ENCODE peak calls at places on chromosome 9, in ten cellular contexts. One of them, this sample, is unnamed.

GRCh38 chr9:115106642-115107041 is 11.3 kb downstream of the TNC start:
- DNase-seq in stomach: no peak
- DNase-seq in fibroblast of lung: peak; percentile 73
- DNase-seq in astrocyte: peak; percentile 67
- DNase-seq in prostate gland: no peak
- DNase-seq in heart left ventricle: no peak
- DNase-seq in CD8-positive, alpha-beta T cell: no peak
- DNase-seq in AG04450: no peak
- DNase-seq in cardiac muscle cell: no peak
- DNase-seq in pancreas: no peak
- DNase-seq in this sample: no peak

GRCh38 chr9:18821794-18822193 is 211.2 kb downstream of the SAXO1 start:
- DNase-seq in stomach: no peak
- DNase-seq in fibroblast of lung: peak; percentile 47
- DNase-seq in astrocyte: peak; percentile 32
- DNase-seq in prostate gland: no peak
- DNase-seq in heart left ventricle: no peak
- DNase-seq in CD8-positive, alpha-beta T cell: no peak
- DNase-seq in AG04450: no peak
- DNase-seq in cardiac muscle cell: no peak
- DNase-seq in pancreas: no peak
- DNase-seq in this sample: no peak

GRCh38 chr9:81113408-81114124 is 575.8 kb downstream of the TLE1 start:
- DNase-seq in stomach: no peak
- DNase-seq in fibroblast of lung: peak; percentile 46
- DNase-seq in astrocyte: peak; percentile 46
- DNase-seq in prostate gland: no peak
- DNase-seq in heart left ventricle: no peak
- DNase-seq in CD8-positive, alpha-beta T cell: no peak
- DNase-seq in AG04450: no peak
- DNase-seq in cardiac muscle cell: no peak
- DNase-seq in pancreas: no peak
- DNase-seq in this sample: peak; percentile 84

GRCh38 chr9:76610009-76610352 is 151.0 kb downstream of the GCNT1 start:
- DNase-seq in stomach: peak; percentile 46
- DNase-seq in fibroblast of lung: peak; percentile 51
- DNase-seq in astrocyte: peak; percentile 40
- DNase-seq in prostate gland: no peak
- DNase-seq in heart left ventricle: peak; percentile 69
- DNase-seq in CD8-positive, alpha-beta T cell: no peak
- DNase-seq in AG04450: no peak
- DNase-seq in cardiac muscle cell: peak; percentile 93
- DNase-seq in pancreas: peak; percentile 25
- DNase-seq in this sample: peak; percentile 13

GRCh38 chr9:89484475-89485404 is 13.2 kb downstream of the SEMA4D start:
- DNase-seq in stomach: no peak
- DNase-seq in fibroblast of lung: no peak
- DNase-seq in astrocyte: no peak
- DNase-seq in prostate gland: no peak
- DNase-seq in heart left ventricle: no peak
- DNase-seq in CD8-positive, alpha-beta T cell: no peak
- DNase-seq in AG04450: no peak
- DNase-seq in cardiac muscle cell: no peak
- DNase-seq in pancreas: no peak
- DNase-seq in this sample: no peak

GRCh38 chr9:109910616-109911568 is 130.9 kb downstream of the PALM2AKAP2 start:
- DNase-seq in stomach: no peak
- DNase-seq in fibroblast of lung: peak; percentile 82
- DNase-seq in astrocyte: peak; percentile 75
- DNase-seq in prostate gland: no peak
- DNase-seq in heart left ventricle: peak; percentile 42
- DNase-seq in CD8-positive, alpha-beta T cell: no peak
- DNase-seq in AG04450: peak; percentile 63
- DNase-seq in cardiac muscle cell: peak; percentile 67
- DNase-seq in pancreas: no peak
- DNase-seq in this sample: no peak

GRCh38 chr9:98300611-98301010 is 45.2 kb upstream of the TBC1D2 start:
- DNase-seq in stomach: no peak
- DNase-seq in fibroblast of lung: no peak
- DNase-seq in astrocyte: no peak
- DNase-seq in prostate gland: no peak
- DNase-seq in heart left ventricle: no peak
- DNase-seq in CD8-positive, alpha-beta T cell: no peak
- DNase-seq in AG04450: no peak
- DNase-seq in cardiac muscle cell: no peak
- DNase-seq in pancreas: no peak
- DNase-seq in this sample: no peak

GRCh38 chr9:127163409-127163808 is 41.0 kb upstream of the ANGPTL2 start:
- DNase-seq in stomach: no peak
- DNase-seq in fibroblast of lung: peak; percentile 82
- DNase-seq in astrocyte: peak; percentile 73
- DNase-seq in prostate gland: no peak
- DNase-seq in heart left ventricle: peak; percentile 63
- DNase-seq in CD8-positive, alpha-beta T cell: no peak
- DNase-seq in AG04450: no peak
- DNase-seq in cardiac muscle cell: peak; percentile 77
- DNase-seq in pancreas: no peak
- DNase-seq in this sample: peak; percentile 49

GRCh38 chr9:16612627-16613026 is 257.8 kb downstream of the BNC2 start:
- DNase-seq in stomach: no peak
- DNase-seq in fibroblast of lung: peak; percentile 75
- DNase-seq in astrocyte: peak; percentile 68
- DNase-seq in prostate gland: no peak
- DNase-seq in heart left ventricle: no peak
- DNase-seq in CD8-positive, alpha-beta T cell: no peak
- DNase-seq in AG04450: no peak
- DNase-seq in cardiac muscle cell: no peak
- DNase-seq in pancreas: no peak
- DNase-seq in this sample: no peak

GRCh38 chr9:131804826-131805225 is 65.0 kb upstream of the RAPGEF1 start:
- DNase-seq in stomach: no peak
- DNase-seq in fibroblast of lung: no peak
- DNase-seq in astrocyte: no peak
- DNase-seq in prostate gland: no peak
- DNase-seq in heart left ventricle: no peak
- DNase-seq in CD8-positive, alpha-beta T cell: no peak
- DNase-seq in AG04450: no peak
- DNase-seq in cardiac muscle cell: no peak
- DNase-seq in pancreas: no peak
- DNase-seq in this sample: no peak

DNA sequence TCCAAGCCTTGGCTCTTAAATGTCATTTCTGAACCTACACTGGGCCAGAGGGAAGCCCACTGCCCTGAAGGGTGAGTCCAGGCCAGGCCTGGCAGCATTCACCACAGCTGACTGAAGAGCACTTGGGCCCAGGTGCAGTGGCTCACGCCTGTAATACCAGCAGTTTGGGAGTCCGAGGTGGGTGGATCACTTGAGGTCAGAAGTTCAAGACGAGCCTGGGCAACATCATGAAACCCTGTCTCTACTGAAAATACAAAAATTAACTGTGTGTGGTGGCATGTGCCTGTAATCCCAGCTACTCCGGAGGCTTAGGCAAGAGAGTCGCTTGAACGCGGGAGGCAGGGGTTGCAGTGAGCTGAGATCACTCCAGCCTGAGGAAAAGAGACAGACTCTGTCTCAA is 5.1 kb downstream of the CCIN start:
- DNase-seq in stomach: no peak
- DNase-seq in fibroblast of lung: no peak
- DNase-seq in astrocyte: no peak
- DNase-seq in prostate gland: no peak
- DNase-seq in heart left ventricle: no peak
- DNase-seq in CD8-positive, alpha-beta T cell: no peak
- DNase-seq in AG04450: no peak
- DNase-seq in cardiac muscle cell: no peak
- DNase-seq in pancreas: no peak
- DNase-seq in this sample: no peak
- H3K27ac ChIP-seq in stomach: no peak overlapping the region
- H3K27ac ChIP-seq in fibroblast of lung: no peak overlapping the region
- H3K27ac ChIP-seq in astrocyte: no peak overlapping the region
- H3K27ac ChIP-seq in prostate gland: no peak overlapping the region
- H3K27ac ChIP-seq in heart left ventricle: no peak overlapping the region
- H3K27ac ChIP-seq in CD8-positive, alpha-beta T cell: no peak overlapping the region
- H3K27ac ChIP-seq in AG04450: no peak overlapping the region
- H3K27ac ChIP-seq in cardiac muscle cell: no peak overlapping the region
- H3K27ac ChIP-seq in pancreas: no peak overlapping the region
- H3K27ac ChIP-seq in this sample: no peak overlapping the region

DNA sequence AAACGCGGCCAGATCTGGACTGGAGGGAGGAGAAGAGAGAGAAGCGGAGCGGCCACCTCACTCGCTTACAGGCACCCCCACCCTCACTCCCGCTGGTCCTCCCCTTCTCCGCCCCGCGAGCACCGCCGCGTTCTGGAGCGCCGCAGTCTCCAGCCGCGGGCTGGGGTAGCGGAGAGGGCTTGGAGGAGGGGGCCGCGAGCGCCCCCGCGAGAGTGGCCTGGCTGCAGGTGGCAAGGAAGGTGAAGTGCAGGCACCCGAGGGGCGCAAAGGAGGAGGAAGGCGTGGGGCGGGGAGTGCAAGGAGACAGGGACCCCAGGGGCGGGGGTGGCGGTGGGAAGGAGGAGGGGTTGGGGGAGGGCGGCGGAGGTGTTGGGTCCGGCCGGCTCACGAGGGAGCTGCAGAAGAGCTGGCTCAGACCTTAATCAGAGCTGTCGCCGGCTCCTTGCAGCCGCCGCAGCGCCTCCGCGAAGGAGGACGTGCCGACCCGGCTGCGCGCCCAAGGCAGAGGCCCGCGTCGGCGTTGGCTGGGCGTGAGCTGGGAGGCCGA is at the start of gene DMRT3:
- DNase-seq in stomach: no peak
- DNase-seq in fibroblast of lung: no peak
- DNase-seq in astrocyte: no peak
- DNase-seq in prostate gland: no peak
- DNase-seq in heart left ventricle: no peak
- DNase-seq in CD8-positive, alpha-beta T cell: no peak
- DNase-seq in AG04450: no peak
- DNase-seq in cardiac muscle cell: no peak
- DNase-seq in pancreas: no peak
- DNase-seq in this sample: no peak
- H3K9me3 ChIP-seq in stomach: no peaks in the 10 kb centered on the region
- H3K9me3 ChIP-seq in fibroblast of lung: no peaks in the 10 kb centered on the region
- H3K9me3 ChIP-seq in astrocyte: peaks cover 3% of the 10 kb centered on the region
- H3K9me3 ChIP-seq in prostate gland: no peaks in the 10 kb centered on the region
- H3K9me3 ChIP-seq in heart left ventricle: no peaks in the 10 kb centered on the region
- H3K9me3 ChIP-seq in CD8-positive, alpha-beta T cell: no peaks in the 10 kb centered on the region
- H3K9me3 ChIP-seq in AG04450: peaks cover 15% of the 10 kb centered on the region
- H3K9me3 ChIP-seq in cardiac muscle cell: no peaks in the 10 kb centered on the region
- H3K9me3 ChIP-seq in pancreas: no peaks in the 10 kb centered on the region
- H3K9me3 ChIP-seq in this sample: no peaks in the 10 kb centered on the region

GRCh38 chr9:130687615-130688014 is 6.0 kb upstream of the EXOSC2 start:
- DNase-seq in stomach: no peak
- DNase-seq in fibroblast of lung: no peak
- DNase-seq in astrocyte: no peak
- DNase-seq in prostate gland: no peak
- DNase-seq in heart left ventricle: no peak
- DNase-seq in CD8-positive, alpha-beta T cell: no peak
- DNase-seq in AG04450: no peak
- DNase-seq in cardiac muscle cell: no peak
- DNase-seq in pancreas: no peak
- DNase-seq in this sample: no peak

GRCh38 chr9:130689937-130690700 is 3.5 kb upstream of the EXOSC2 start:
- DNase-seq in stomach: peak; percentile 87
- DNase-seq in fibroblast of lung: peak; percentile 97
- DNase-seq in astrocyte: peak; percentile 97
- DNase-seq in prostate gland: peak; percentile 90
- DNase-seq in heart left ventricle: peak; percentile 49
- DNase-seq in CD8-positive, alpha-beta T cell: no peak
- DNase-seq in AG04450: peak; percentile 90
- DNase-seq in cardiac muscle cell: peak; percentile 96
- DNase-seq in pancreas: peak; percentile 82
- DNase-seq in this sample: peak; percentile 93

GRCh38 chr9:130688070-130688469 is 5.5 kb upstream of the EXOSC2 start:
- DNase-seq in stomach: no peak
- DNase-seq in fibroblast of lung: no peak
- DNase-seq in astrocyte: no peak
- DNase-seq in prostate gland: no peak
- DNase-seq in heart left ventricle: no peak
- DNase-seq in CD8-positive, alpha-beta T cell: no peak
- DNase-seq in AG04450: no peak
- DNase-seq in cardiac muscle cell: no peak
- DNase-seq in pancreas: no peak
- DNase-seq in this sample: no peak

GRCh38 chr9:130692365-130692764 is 1.2 kb upstream of the EXOSC2 start:
- DNase-seq in stomach: no peak
- DNase-seq in fibroblast of lung: peak; percentile 53
- DNase-seq in astrocyte: no peak
- DNase-seq in prostate gland: no peak
- DNase-seq in heart left ventricle: peak; percentile 49
- DNase-seq in CD8-positive, alpha-beta T cell: no peak
- DNase-seq in AG04450: no peak
- DNase-seq in cardiac muscle cell: no peak
- DNase-seq in pancreas: no peak
- DNase-seq in this sample: no peak

DNA sequence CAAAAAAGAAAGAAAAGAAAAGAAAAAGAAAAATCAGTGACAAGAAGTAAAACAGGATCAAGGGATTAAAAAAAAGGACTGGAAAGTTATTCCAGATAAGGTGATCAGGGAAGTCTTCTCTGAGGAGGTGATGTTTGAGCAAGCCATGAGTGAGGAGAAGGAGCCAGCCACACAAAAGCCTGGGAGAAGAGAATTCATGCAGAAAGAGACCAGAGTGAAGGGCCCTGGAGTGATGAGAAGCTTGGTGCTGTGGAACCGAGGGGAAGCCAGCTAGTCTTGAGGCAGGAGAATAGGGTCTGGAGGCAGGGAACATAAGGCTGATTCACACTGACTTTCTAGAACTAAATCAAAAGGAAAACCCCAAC is 4.0 kb upstream of the EXOSC2 start:
- DNase-seq in stomach: no peak
- DNase-seq in fibroblast of lung: no peak
- DNase-seq in astrocyte: no peak
- DNase-seq in prostate gland: no peak
- DNase-seq in heart left ventricle: no peak
- DNase-seq in CD8-positive, alpha-beta T cell: no peak
- DNase-seq in AG04450: no peak
- DNase-seq in cardiac muscle cell: no peak
- DNase-seq in pancreas: no peak
- DNase-seq in this sample: no peak
- H3K4me3 ChIP-seq in stomach: peak overlapping the region; percentile 48
- H3K4me3 ChIP-seq in fibroblast of lung: peak overlapping the region; percentile 66
- H3K4me3 ChIP-seq in astrocyte: peak overlapping the region; percentile 52
- H3K4me3 ChIP-seq in prostate gland: peak overlapping the region; percentile 26
- H3K4me3 ChIP-seq in heart left ventricle: no peak overlapping the region
- H3K4me3 ChIP-seq in CD8-positive, alpha-beta T cell: no peak overlapping the region
- H3K4me3 ChIP-seq in AG04450: peak overlapping the region; percentile 42
- H3K4me3 ChIP-seq in cardiac muscle cell: no peak overlapping the region
- H3K4me3 ChIP-seq in pancreas: no peak overlapping the region
- H3K4me3 ChIP-seq in this sample: peak overlapping the region; percentile 54

DNA sequence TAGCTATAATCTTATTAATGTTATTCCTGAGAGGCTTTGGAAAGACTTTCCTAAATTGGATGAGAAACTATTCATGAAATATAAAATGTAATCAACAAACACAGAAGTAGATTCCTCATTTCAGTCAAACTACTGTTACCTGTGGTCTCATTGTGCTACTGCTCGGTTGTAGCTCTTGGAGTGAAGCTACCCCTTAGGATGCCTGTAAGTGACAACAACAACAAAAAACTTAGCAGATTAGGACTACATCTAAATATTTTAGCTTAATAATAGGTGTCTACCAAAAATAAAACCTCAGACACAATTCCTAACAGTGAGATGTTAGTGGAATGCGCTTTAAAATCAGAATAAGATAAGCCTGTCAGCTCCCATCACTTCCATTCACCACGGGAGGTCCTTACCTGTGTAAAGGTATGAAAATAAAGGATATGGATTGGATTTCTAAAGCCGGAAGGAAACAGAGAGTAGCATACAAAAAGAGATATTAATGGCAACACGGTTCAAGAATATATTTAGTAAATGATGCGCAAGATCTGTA is 369.2 kb downstream of the OSTF1 start:
- DNase-seq in stomach: no peak
- DNase-seq in fibroblast of lung: no peak
- DNase-seq in astrocyte: no peak
- DNase-seq in prostate gland: no peak
- DNase-seq in heart left ventricle: no peak
- DNase-seq in CD8-positive, alpha-beta T cell: no peak
- DNase-seq in AG04450: no peak
- DNase-seq in cardiac muscle cell: no peak
- DNase-seq in pancreas: no peak
- DNase-seq in this sample: no peak
- H3K27ac ChIP-seq in stomach: no peak overlapping the region
- H3K27ac ChIP-seq in fibroblast of lung: no peak overlapping the region
- H3K27ac ChIP-seq in astrocyte: no peak overlapping the region
- H3K27ac ChIP-seq in prostate gland: no peak overlapping the region
- H3K27ac ChIP-seq in heart left ventricle: no peak overlapping the region
- H3K27ac ChIP-seq in CD8-positive, alpha-beta T cell: no peak overlapping the region
- H3K27ac ChIP-seq in AG04450: no peak overlapping the region
- H3K27ac ChIP-seq in cardiac muscle cell: no peak overlapping the region
- H3K27ac ChIP-seq in pancreas: no peak overlapping the region
- H3K27ac ChIP-seq in this sample: no peak overlapping the region